ENCODE peak calls at places on chromosomes 13 and 19, in seven cellular contexts. One of them, this sample, is unnamed.

GRCh38 chr19:22526661-22527272 is 104.6 kb upstream of the ZNF98 start:
- DNase-seq in PC-3: no peak
- DNase-seq in fibroblast of lung: no peak
- DNase-seq in breast epithelium: no peak
- DNase-seq in mammary epithelial cell: no peak
- DNase-seq in spleen: no peak
- DNase-seq in CD8-positive, alpha-beta T cell: no peak
- DNase-seq in this sample: no peak

GRCh38 chr19:38135150-38135998 is 88.6 kb downstream of the DPF1 start:
- DNase-seq in PC-3: no peak
- DNase-seq in fibroblast of lung: no peak
- DNase-seq in breast epithelium: no peak
- DNase-seq in mammary epithelial cell: peak; percentile 54
- DNase-seq in spleen: no peak
- DNase-seq in CD8-positive, alpha-beta T cell: no peak
- DNase-seq in this sample: no peak

GRCh38 chr19:4027146-4027545 is 19.6 kb downstream of the PIAS4 start:
- DNase-seq in PC-3: no peak
- DNase-seq in fibroblast of lung: no peak
- DNase-seq in breast epithelium: no peak
- DNase-seq in mammary epithelial cell: no peak
- DNase-seq in spleen: no peak
- DNase-seq in CD8-positive, alpha-beta T cell: no peak
- DNase-seq in this sample: no peak

GRCh38 chr13:107838592-107839161 is 376.7 kb downstream of the LIG4 start:
- DNase-seq in PC-3: no peak
- DNase-seq in fibroblast of lung: no peak
- DNase-seq in breast epithelium: no peak
- DNase-seq in mammary epithelial cell: no peak
- DNase-seq in spleen: no peak
- DNase-seq in CD8-positive, alpha-beta T cell: no peak
- DNase-seq in this sample: no peak

GRCh38 chr19:12867120-12868099 is 13.8 kb downstream of the DNASE2 start:
- DNase-seq in PC-3: no peak
- DNase-seq in fibroblast of lung: peak; percentile 43
- DNase-seq in breast epithelium: no peak
- DNase-seq in mammary epithelial cell: no peak
- DNase-seq in spleen: peak; percentile 89
- DNase-seq in CD8-positive, alpha-beta T cell: peak; percentile 80
- DNase-seq in this sample: no peak

GRCh38 chr19:7830272-7830771 is 304 bp downstream of the EVI5L start:
- DNase-seq in PC-3: no peak
- DNase-seq in fibroblast of lung: no peak
- DNase-seq in breast epithelium: no peak
- DNase-seq in mammary epithelial cell: no peak
- DNase-seq in spleen: no peak
- DNase-seq in CD8-positive, alpha-beta T cell: no peak
- DNase-seq in this sample: peak; percentile 73

GRCh38 chr13:39144941-39145533 is 106.8 kb downstream of the NHLRC3 start:
- DNase-seq in PC-3: peak; percentile 65
- DNase-seq in fibroblast of lung: peak; percentile 55
- DNase-seq in breast epithelium: no peak
- DNase-seq in mammary epithelial cell: peak; percentile 54
- DNase-seq in spleen: no peak
- DNase-seq in CD8-positive, alpha-beta T cell: no peak
- DNase-seq in this sample: no peak

GRCh38 chr19:4099054-4099764 is 24.7 kb downstream of the MAP2K2 start:
- DNase-seq in PC-3: no peak
- DNase-seq in fibroblast of lung: no peak
- DNase-seq in breast epithelium: no peak
- DNase-seq in mammary epithelial cell: no peak
- DNase-seq in spleen: no peak
- DNase-seq in CD8-positive, alpha-beta T cell: no peak
- DNase-seq in this sample: no peak

GRCh38 chr19:9966448-9966847 is 30.1 kb upstream of the OLFM2 start:
- DNase-seq in PC-3: no peak
- DNase-seq in fibroblast of lung: no peak
- DNase-seq in breast epithelium: no peak
- DNase-seq in mammary epithelial cell: no peak
- DNase-seq in spleen: no peak
- DNase-seq in CD8-positive, alpha-beta T cell: no peak
- DNase-seq in this sample: no peak

GRCh38 chr19:43700368-43701015 is 15.4 kb upstream of the IRGC start:
- DNase-seq in PC-3: peak; percentile 70
- DNase-seq in fibroblast of lung: peak; percentile 85
- DNase-seq in breast epithelium: no peak
- DNase-seq in mammary epithelial cell: peak; percentile 23
- DNase-seq in spleen: no peak
- DNase-seq in CD8-positive, alpha-beta T cell: no peak
- DNase-seq in this sample: no peak

GRCh38 chr13:97262058-97262457 is 39.9 kb downstream of the MBNL2 start:
- DNase-seq in PC-3: no peak
- DNase-seq in fibroblast of lung: no peak
- DNase-seq in breast epithelium: no peak
- DNase-seq in mammary epithelial cell: no peak
- DNase-seq in spleen: no peak
- DNase-seq in CD8-positive, alpha-beta T cell: no peak
- DNase-seq in this sample: no peak

GRCh38 chr19:19748249-19748938 is 15.5 kb upstream of the ZNF14 start:
- DNase-seq in PC-3: no peak
- DNase-seq in fibroblast of lung: no peak
- DNase-seq in breast epithelium: peak; percentile 15
- DNase-seq in mammary epithelial cell: no peak
- DNase-seq in spleen: peak; percentile 59
- DNase-seq in CD8-positive, alpha-beta T cell: no peak
- DNase-seq in this sample: peak; percentile 54

GRCh38 chr13:98746968-98747367 is 5.5 kb downstream of the SLC15A1 start:
- DNase-seq in PC-3: peak; percentile 33
- DNase-seq in fibroblast of lung: peak; percentile 8
- DNase-seq in breast epithelium: no peak
- DNase-seq in mammary epithelial cell: peak; percentile 37
- DNase-seq in spleen: no peak
- DNase-seq in CD8-positive, alpha-beta T cell: no peak
- DNase-seq in this sample: no peak

GRCh38 chr13:26558074-26558805 is 757 bp downstream of the WASF3 start:
- DNase-seq in PC-3: no peak
- DNase-seq in fibroblast of lung: peak; percentile 26
- DNase-seq in breast epithelium: no peak
- DNase-seq in mammary epithelial cell: peak; percentile 17
- DNase-seq in spleen: peak; percentile 78
- DNase-seq in CD8-positive, alpha-beta T cell: no peak
- DNase-seq in this sample: no peak

GRCh38 chr13:79171131-79172061 is 234.7 kb downstream of the RBM26 start:
- DNase-seq in PC-3: no peak
- DNase-seq in fibroblast of lung: no peak
- DNase-seq in breast epithelium: no peak
- DNase-seq in mammary epithelial cell: no peak
- DNase-seq in spleen: no peak
- DNase-seq in CD8-positive, alpha-beta T cell: no peak
- DNase-seq in this sample: no peak

GRCh38 chr19:9939301-9939913 is 3.1 kb upstream of the OLFM2 start:
- DNase-seq in PC-3: peak; percentile 29
- DNase-seq in fibroblast of lung: peak; percentile 49
- DNase-seq in breast epithelium: no peak
- DNase-seq in mammary epithelial cell: no peak
- DNase-seq in spleen: no peak
- DNase-seq in CD8-positive, alpha-beta T cell: no peak
- DNase-seq in this sample: no peak

GRCh38 chr13:36344886-36345437 is 1.2 kb downstream of the SPART start:
- DNase-seq in PC-3: no peak
- DNase-seq in fibroblast of lung: peak; percentile 17
- DNase-seq in breast epithelium: no peak
- DNase-seq in mammary epithelial cell: peak; percentile 44
- DNase-seq in spleen: no peak
- DNase-seq in CD8-positive, alpha-beta T cell: no peak
- DNase-seq in this sample: no peak

GRCh38 chr19:37997911-37998344 is 90.9 kb downstream of the SIPA1L3 start:
- DNase-seq in PC-3: peak; percentile 97
- DNase-seq in fibroblast of lung: peak; percentile 98
- DNase-seq in breast epithelium: no peak
- DNase-seq in mammary epithelial cell: peak; percentile 91
- DNase-seq in spleen: no peak
- DNase-seq in CD8-positive, alpha-beta T cell: no peak
- DNase-seq in this sample: no peak

DNA sequence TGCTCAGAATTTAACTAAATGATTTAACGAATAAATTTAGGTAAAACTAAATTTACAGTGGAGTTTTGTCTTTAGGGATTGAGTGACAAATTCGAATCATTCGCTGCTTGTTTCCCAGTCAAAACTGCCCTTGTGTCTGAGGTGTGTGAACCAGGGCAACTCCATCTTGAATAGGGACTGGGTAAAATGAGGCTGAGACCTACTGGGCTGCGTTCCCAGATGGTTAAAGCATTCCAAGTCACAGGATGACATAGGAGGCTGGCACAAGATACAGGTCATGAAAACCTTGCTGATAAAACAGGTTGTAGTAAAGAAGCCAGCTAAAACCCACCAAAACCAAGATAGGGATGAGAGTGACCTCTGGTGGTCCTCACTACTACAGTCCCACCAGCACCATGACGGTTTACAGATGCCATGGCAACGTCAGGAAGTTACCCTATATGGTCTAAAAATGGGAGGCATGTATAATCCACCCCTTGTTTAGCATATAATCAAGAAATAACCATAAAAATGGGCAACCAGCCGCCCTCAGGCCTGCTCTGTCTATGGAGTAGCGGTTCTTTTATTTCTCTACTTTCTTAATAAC is 10.2 kb upstream of the ANKRD10 start:
- DNase-seq in PC-3: no peak
- DNase-seq in fibroblast of lung: no peak
- DNase-seq in breast epithelium: no peak
- DNase-seq in mammary epithelial cell: no peak
- DNase-seq in spleen: no peak
- DNase-seq in CD8-positive, alpha-beta T cell: no peak
- DNase-seq in this sample: peak; percentile 24
- H3K27ac ChIP-seq in PC-3: no peak overlapping the region
- H3K27ac ChIP-seq in fibroblast of lung: no peak overlapping the region
- H3K27ac ChIP-seq in breast epithelium: no peak overlapping the region
- H3K27ac ChIP-seq in mammary epithelial cell: no peak overlapping the region
- H3K27ac ChIP-seq in spleen: no peak overlapping the region
- H3K27ac ChIP-seq in CD8-positive, alpha-beta T cell: no peak overlapping the region
- H3K27ac ChIP-seq in this sample: no peak overlapping the region

DNA sequence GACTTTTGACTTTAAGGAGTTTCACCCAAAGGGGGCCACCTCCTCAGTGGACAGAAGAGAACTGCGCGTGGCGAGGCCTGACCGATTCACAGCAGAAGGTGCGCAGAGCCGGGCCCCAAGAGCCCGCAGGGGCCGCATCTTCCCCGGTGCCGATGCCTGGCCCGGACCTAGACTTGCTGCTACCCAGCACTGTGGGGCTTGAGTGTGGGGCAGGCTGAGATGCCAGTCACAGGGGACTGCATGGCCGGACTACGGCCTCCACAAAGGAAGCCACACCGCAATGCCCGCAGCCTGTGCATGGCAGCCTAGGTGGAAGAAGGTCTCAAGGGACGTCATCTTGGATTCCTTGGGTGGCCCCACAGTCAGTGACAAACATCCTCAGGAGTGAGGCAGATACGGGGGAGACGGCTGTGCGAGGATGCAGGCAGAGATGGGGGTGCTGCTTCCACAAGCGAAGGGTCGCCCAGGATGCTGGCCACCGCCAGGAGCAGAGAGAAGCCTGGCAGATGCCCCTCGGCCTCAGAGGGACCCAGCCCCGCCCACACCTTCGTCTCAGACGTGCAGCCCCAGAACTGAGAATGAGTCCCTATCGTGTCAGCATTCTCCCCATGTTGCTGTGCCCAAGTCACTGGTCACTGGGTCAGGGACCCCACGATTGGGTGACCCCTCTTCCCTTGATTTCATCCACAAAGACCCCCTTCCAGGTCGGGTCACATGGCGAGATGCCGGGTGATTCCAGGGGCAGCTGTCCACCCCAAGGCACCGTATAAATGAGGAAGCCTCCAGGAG is 16.9 kb downstream of the MOB3A start:
- DNase-seq in PC-3: no peak
- DNase-seq in fibroblast of lung: no peak
- DNase-seq in breast epithelium: no peak
- DNase-seq in mammary epithelial cell: no peak
- DNase-seq in spleen: no peak
- DNase-seq in CD8-positive, alpha-beta T cell: no peak
- DNase-seq in this sample: no peak
- H3K4me3 ChIP-seq in PC-3: no peak overlapping the region
- H3K4me3 ChIP-seq in fibroblast of lung: no peak overlapping the region
- H3K4me3 ChIP-seq in breast epithelium: no peak overlapping the region
- H3K4me3 ChIP-seq in mammary epithelial cell: no peak overlapping the region
- H3K4me3 ChIP-seq in spleen: no peak overlapping the region
- H3K4me3 ChIP-seq in CD8-positive, alpha-beta T cell: no peak overlapping the region
- H3K4me3 ChIP-seq in this sample: no peak overlapping the region

DNA sequence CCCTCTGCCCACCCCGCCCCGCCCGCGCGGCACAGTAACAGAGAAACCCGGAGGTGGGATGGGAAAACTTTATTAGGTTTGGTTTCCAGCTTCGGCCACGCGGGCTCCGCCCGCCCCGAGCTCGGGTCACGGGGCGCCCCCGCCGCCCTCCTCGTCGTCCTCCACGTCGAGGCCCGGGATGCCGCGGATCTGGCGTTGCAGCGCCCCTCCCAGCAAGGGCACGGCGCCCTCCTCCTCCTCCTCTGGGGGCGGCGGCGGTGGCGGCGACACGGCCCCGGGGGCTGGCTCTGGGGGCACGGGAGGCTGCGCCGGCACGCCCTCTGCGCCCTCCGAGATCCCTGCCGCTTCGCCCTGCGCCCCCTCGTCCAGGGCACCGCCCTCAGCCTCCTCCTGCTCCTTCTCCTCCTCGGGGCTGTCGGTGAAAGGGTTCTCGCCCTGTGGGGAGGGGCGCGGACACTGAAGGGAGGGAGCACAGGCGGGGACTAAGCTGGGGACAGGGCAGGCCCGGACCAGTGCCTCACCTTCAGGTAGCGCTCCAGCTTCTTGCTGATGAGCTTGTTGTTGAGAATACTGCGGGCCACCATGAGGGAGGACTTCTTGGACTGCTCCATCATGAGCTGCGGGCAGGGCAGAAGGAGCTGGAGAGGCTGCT is 535 bp upstream of the AKAP8 start:
- DNase-seq in PC-3: peak; percentile 67
- DNase-seq in fibroblast of lung: peak; percentile 46
- DNase-seq in breast epithelium: peak; percentile 67
- DNase-seq in mammary epithelial cell: peak; percentile 69
- DNase-seq in spleen: no peak
- DNase-seq in CD8-positive, alpha-beta T cell: no peak
- DNase-seq in this sample: no peak
- TF ChIP-seq CTCF in PC-3: no peak
- TF ChIP-seq CTCF in fibroblast of lung: no peak
- TF ChIP-seq CTCF in breast epithelium: no peak
- TF ChIP-seq CTCF in mammary epithelial cell: no peak
- TF ChIP-seq CTCF in spleen: no peak
- TF ChIP-seq CTCF in CD8-positive, alpha-beta T cell: no peak
- TF ChIP-seq CTCF in this sample: no peak

DNA sequence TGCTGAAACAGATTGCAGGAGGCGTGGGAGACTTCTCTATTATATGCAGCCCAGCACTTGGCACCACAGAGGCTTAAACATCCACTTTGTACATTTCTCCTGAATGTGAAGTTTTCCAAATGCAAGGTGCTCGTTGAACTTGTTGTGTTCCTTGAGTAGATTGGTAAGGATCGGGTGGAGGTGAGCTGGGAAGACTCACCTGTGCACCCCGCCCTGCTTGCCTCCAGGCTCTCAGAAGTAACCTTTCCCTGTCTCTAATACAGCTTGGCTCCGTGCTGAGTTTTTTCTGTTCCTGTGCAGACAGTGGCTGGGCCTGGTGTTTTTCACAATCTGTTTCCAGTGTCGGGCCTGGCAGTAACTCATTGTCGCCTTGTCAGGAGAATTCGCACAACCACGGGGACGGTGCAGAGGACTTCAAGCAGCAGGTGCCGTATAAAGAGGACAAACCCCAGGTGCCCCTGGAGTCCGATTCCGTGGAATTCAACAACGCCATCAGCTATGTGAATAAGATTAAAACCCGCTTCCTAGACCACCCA is 12.3 kb downstream of the SIN3B start:
- DNase-seq in PC-3: no peak
- DNase-seq in fibroblast of lung: no peak
- DNase-seq in breast epithelium: no peak
- DNase-seq in mammary epithelial cell: no peak
- DNase-seq in spleen: no peak
- DNase-seq in CD8-positive, alpha-beta T cell: no peak
- DNase-seq in this sample: no peak
- H3K27ac ChIP-seq in PC-3: no peak overlapping the region
- H3K27ac ChIP-seq in fibroblast of lung: no peak overlapping the region
- H3K27ac ChIP-seq in breast epithelium: no peak overlapping the region
- H3K27ac ChIP-seq in mammary epithelial cell: no peak overlapping the region
- H3K27ac ChIP-seq in spleen: no peak overlapping the region
- H3K27ac ChIP-seq in CD8-positive, alpha-beta T cell: no peak overlapping the region
- H3K27ac ChIP-seq in this sample: no peak overlapping the region